ENCODE peak calls at places on chromosomes 2 and 18, in eight cellular contexts. H is H1, A is HCT116, Q is GM12878, I is SK-N-SH, Z is K562, M is HepG2, T is endothelial cell of umbilical vein. B is an unnamed sample.

GRCh38 chr2:159456500-159457426 is 159.6 kb downstream of the BAZ2B start:
- DNase-seq in H (no peak), A (no peak), Q (no peak), I (no peak), Z (no peak), M (no peak), T (no peak), B (no peak)

GRCh38 chr2:182767578-182767977 is 51.5 kb downstream of the DNAJC10 start:
- DNase-seq in H (no peak), A (peak; percentile 8), Q (no peak), I (peak; percentile 6), Z (no peak), M (peak; percentile 47), T (peak; percentile 81), B (no peak)

GRCh38 chr18:63878982-63879381 is 8.5 kb upstream of the SERPINB2 start:
- DNase-seq in H (no peak), A (no peak), Q (no peak), I (no peak), Z (no peak), M (no peak), T (no peak), B (no peak)

GRCh38 chr18:54232485-54233227 is 8.2 kb upstream of the MBD2 start:
- DNase-seq in H (no peak), A (no peak), Q (no peak), I (no peak), Z (no peak), M (no peak), T (no peak), B (no peak)

GRCh38 chr18:70420151-70420898 is 131.5 kb downstream of the SOCS6 start:
- DNase-seq in H (no peak), A (no peak), Q (no peak), I (no peak), Z (no peak), M (peak; percentile 74), T (peak; percentile 51), B (no peak)

GRCh38 chr2:130928385-130928784 is 91.7 kb downstream of the ARHGEF4 start:
- DNase-seq in H (no peak), A (no peak), Q (no peak), I (no peak), Z (no peak), M (no peak), T (no peak), B (no peak)

GRCh38 chr2:41965886-41966285 is 81.9 kb upstream of the PKDCC start:
- DNase-seq in H (no peak), A (no peak), Q (no peak), I (no peak), Z (no peak), M (no peak), T (peak; percentile 59), B (no peak)

GRCh38 chr18:48392266-48392665 is 16.9 kb downstream of the ZBTB7C start:
- DNase-seq in H (no peak), A (no peak), Q (no peak), I (no peak), Z (no peak), M (no peak), T (no peak), B (no peak)

GRCh38 chr2:141199711-141200110 is 931.1 kb downstream of the LRP1B start:
- DNase-seq in H (no peak), A (no peak), Q (no peak), I (no peak), Z (no peak), M (no peak), T (no peak), B (no peak)

GRCh38 chr2:69238449-69239031 is 148.5 kb downstream of the GFPT1 start:
- DNase-seq in H (no peak), A (no peak), Q (no peak), I (no peak), Z (no peak), M (no peak), T (no peak), B (no peak)

GRCh38 chr18:48136544-48137353 is 206.3 kb upstream of the SMAD2 start:
- DNase-seq in H (peak; percentile 59), A (no peak), Q (no peak), I (peak; percentile 86), Z (peak; percentile 8), M (no peak), T (no peak), B (no peak)

GRCh38 chr2:218000137-218000536 is 2.7 kb downstream of the TNS1 start:
- DNase-seq in H (no peak), A (no peak), Q (no peak), I (no peak), Z (no peak), M (no peak), T (no peak), B (no peak)

GRCh38 chr2:205769494-205769848 is 87.2 kb downstream of the NRP2 start:
- DNase-seq in H (no peak), A (no peak), Q (no peak), I (no peak), Z (no peak), M (no peak), T (peak; percentile 94), B (no peak)

GRCh38 chr2:120590841-120591240 is 144.8 kb upstream of the GLI2 start:
- DNase-seq in H (no peak), A (no peak), Q (no peak), I (no peak), Z (no peak), M (no peak), T (no peak), B (no peak)

GRCh38 chr2:120546077-120546864 is 189.4 kb upstream of the GLI2 start:
- DNase-seq in H (no peak), A (no peak), Q (no peak), I (no peak), Z (peak; percentile 19), M (peak; percentile 97), T (no peak), B (no peak)

GRCh38 chr18:13217971-13218375 is 587 bp upstream of the LDLRAD4 start:
- DNase-seq in H (peak; percentile 68), A (no peak), Q (no peak), I (no peak), Z (peak; percentile 35), M (no peak), T (peak; percentile 15), B (no peak)

GRCh38 chr2:28730641-28731146 is 20.9 kb upstream of the PPP1CB start:
- DNase-seq in H (no peak), A (no peak), Q (no peak), I (no peak), Z (no peak), M (no peak), T (no peak), B (no peak)

GRCh38 chr18:48894799-48895346 is 55.9 kb downstream of the SMAD7 start:
- DNase-seq in H (no peak), A (no peak), Q (no peak), I (no peak), Z (no peak), M (no peak), T (no peak), B (no peak)

GRCh38 chr2:68127358-68128242 is 30.1 kb upstream of the PNO1 start:
- DNase-seq in H (no peak), A (no peak), Q (peak; percentile 31), I (no peak), Z (no peak), M (no peak), T (no peak), B (no peak)

GRCh38 chr2:219688560-219689445 is 61.4 kb downstream of the SLC4A3 start:
- DNase-seq in H (no peak), A (peak; percentile 76), Q (no peak), I (no peak), Z (no peak), M (peak; percentile 36), T (no peak), B (no peak)

GRCh38 chr2:145595296-145595695 is 1075.4 kb upstream of the ZEB2 start:
- DNase-seq in H (no peak), A (no peak), Q (no peak), I (no peak), Z (no peak), M (no peak), T (no peak), B (no peak)

GRCh38 chr2:231601356-231602229 is 8.9 kb downstream of the TEX44 start:
- DNase-seq in H (peak; percentile 93), A (peak; percentile 82), Q (no peak), I (peak; percentile 78), Z (peak; percentile 65), M (peak; percentile 75), T (peak; percentile 69), B (peak; percentile 51)

GRCh38 chr18:5475252-5475651 is 68.5 kb downstream of the EPB41L3 start:
- DNase-seq in H (no peak), A (no peak), Q (no peak), I (no peak), Z (no peak), M (no peak), T (peak; percentile 50), B (no peak)

GRCh38 chr2:29066989-29067605 is 7.2 kb downstream of the PCARE start:
- DNase-seq in H (no peak), A (no peak), Q (no peak), I (no peak), Z (no peak), M (no peak), T (no peak), B (no peak)

GRCh38 chr2:140869107-140869506 is 1261.7 kb downstream of the LRP1B start:
- DNase-seq in H (no peak), A (no peak), Q (no peak), I (no peak), Z (no peak), M (no peak), T (no peak), B (no peak)

GRCh38 chr2:49914281-49914680 is 760.0 kb upstream of the FSHR start:
- DNase-seq in H (no peak), A (no peak), Q (no peak), I (no peak), Z (no peak), M (no peak), T (no peak), B (peak; percentile 72)

GRCh38 chr2:9160732-9161131 is 45.9 kb upstream of the ASAP2 start:
- DNase-seq in H (no peak), A (no peak), Q (no peak), I (no peak), Z (no peak), M (no peak), T (no peak), B (no peak)

GRCh38 chr2:128490321-128490720 is 171.7 kb upstream of the HS6ST1 start:
- DNase-seq in H (peak; percentile 42), A (no peak), Q (no peak), I (no peak), Z (no peak), M (no peak), T (no peak), B (no peak)
- H3K9ac ChIP-seq in H (no peak overlapping the region), A (no peak overlapping the region), Q (no peak overlapping the region), I (no peak overlapping the region), Z (no peak overlapping the region), M (no peak overlapping the region), T (no peak overlapping the region), B (no peak overlapping the region)

GRCh38 chr2:45700407-45701013 is 49.0 kb downstream of the PRKCE start:
- DNase-seq in H (no peak), A (no peak), Q (no peak), I (no peak), Z (no peak), M (no peak), T (no peak), B (no peak)
- TF ChIP-seq POLR2AphosphoS5 in H (no peak), A (no peak), Q (no peak), I (no peak), Z (no peak), M (no peak), T (no peak), B (no peak)

GRCh38 chr2:204051999-204052558 is 115.5 kb downstream of the ICOS start:
- DNase-seq in H (no peak), A (no peak), Q (no peak), I (no peak), Z (no peak), M (no peak), T (no peak), B (no peak)
- H3K9me3 ChIP-seq in H (no peaks in the 10 kb centered on the region), A (no peaks in the 10 kb centered on the region), Q (no peaks in the 10 kb centered on the region), I (no peaks in the 10 kb centered on the region), Z (no peaks in the 10 kb centered on the region), M (no peaks in the 10 kb centered on the region), T (no peaks in the 10 kb centered on the region), B (no peaks in the 10 kb centered on the region)

GRCh38 chr2:109166811-109167210 is 37.8 kb downstream of the SH3RF3 start:
- DNase-seq in H (no peak), A (no peak), Q (no peak), I (no peak), Z (no peak), M (no peak), T (no peak), B (no peak)
- H3K9ac ChIP-seq in H (no peak overlapping the region), A (no peak overlapping the region), Q (no peak overlapping the region), I (no peak overlapping the region), Z (no peak overlapping the region), M (no peak overlapping the region), T (no peak overlapping the region), B (no peak overlapping the region)